ENCODE peak calls at places on chromosomes 12 and 14, in nine cellular contexts. B is A549, E is ovary, R is IMR-90, U is lung, K is upper lobe of right lung, D is vagina, A is BE2C, J is mammary epithelial cell. S is an unnamed sample.

GRCh38 chr12:58961906-58962305 is 41.6 kb upstream of the LRIG3 start:
- DNase-seq in E (no peak), D (no peak), A (no peak), B (no peak), U (no peak), K (no peak), R (peak; percentile 47), J (no peak), S (no peak)

GRCh38 chr14:65025818-65026217 is 39.1 kb downstream of the FNTB start:
- DNase-seq in E (no peak), K (no peak), U (no peak), J (no peak), D (no peak), R (peak; percentile 10), A (no peak), B (no peak), S (no peak)

GRCh38 chr12:96061864-96062453 is 26.6 kb upstream of the LTA4H start:
- DNase-seq in K (no peak), B (peak; percentile 77), J (peak; percentile 72), D (no peak), A (peak; percentile 78), R (peak; percentile 87), E (peak; percentile 74), U (peak; percentile 74), S (peak; percentile 75)

GRCh38 chr12:131188131-131189050 is 234.7 kb downstream of the ADGRD1 start:
- DNase-seq in K (no peak), J (no peak), D (no peak), R (no peak), U (no peak), A (no peak), B (no peak), E (no peak), S (no peak)

GRCh38 chr14:21768116-21768874 is 94.7 kb upstream of the OR4E1 start:
- DNase-seq in R (peak; percentile 1), K (no peak), J (peak; percentile 24), B (peak; percentile 7), U (no peak), E (no peak), D (no peak), A (no peak), S (no peak)

GRCh38 chr14:54627325-54627717 is 60.4 kb downstream of the SAMD4A start:
- DNase-seq in R (no peak), U (no peak), A (no peak), B (no peak), E (no peak), J (no peak), K (no peak), D (no peak), S (no peak)

GRCh38 chr12:62802321-62802720 is 132.6 kb downstream of the PPM1H start:
- DNase-seq in J (peak; percentile 11), B (no peak), A (no peak), U (no peak), R (no peak), D (no peak), E (no peak), K (no peak), S (no peak)

GRCh38 chr12:14399871-14400270 is 34.4 kb downstream of the ATF7IP start:
- DNase-seq in B (no peak), E (no peak), U (no peak), D (no peak), J (peak; percentile 72), R (peak; percentile 63), A (no peak), K (no peak), S (no peak)

GRCh38 chr12:128813883-128814282 is 9.9 kb downstream of the SLC15A4 start:
- DNase-seq in B (no peak), E (no peak), J (no peak), K (no peak), A (no peak), D (no peak), U (no peak), R (no peak), S (no peak)

GRCh38 chr12:99004799-99005474 is 359.8 kb downstream of the APAF1 start:
- DNase-seq in J (no peak), R (no peak), K (no peak), D (no peak), B (no peak), E (no peak), A (no peak), U (no peak), S (no peak)

GRCh38 chr14:104282332-104283196 is 144.2 kb downstream of the KIF26A start:
- DNase-seq in A (peak; percentile 5), E (peak; percentile 18), K (peak; percentile 39), B (no peak), D (no peak), R (no peak), J (no peak), U (no peak), S (peak; percentile 51)

GRCh38 chr14:63308723-63309317 is 9.9 kb downstream of the GPHB5 start:
- DNase-seq in E (no peak), D (no peak), B (no peak), U (no peak), J (no peak), K (no peak), A (peak; percentile 30), R (peak; percentile 29), S (no peak)

GRCh38 chr14:74202113-74202512 is 37.1 kb upstream of the VSX2 start:
- DNase-seq in B (no peak), R (no peak), D (no peak), K (no peak), A (no peak), U (no peak), J (no peak), E (no peak), S (no peak)

GRCh38 chr12:57548488-57548887 is 1.4 kb upstream of the KIF5A start:
- DNase-seq in D (no peak), K (no peak), E (no peak), B (no peak), U (no peak), A (no peak), R (no peak), J (no peak), S (no peak)

GRCh38 chr14:32693114-32693513 is 245.6 kb upstream of the NPAS3 start:
- DNase-seq in D (no peak), E (no peak), B (no peak), U (no peak), J (peak; percentile 43), R (peak; percentile 35), K (no peak), A (no peak), S (no peak)

GRCh38 chr14:100660498-100661339 is 66.0 kb upstream of the DLK1 start:
- DNase-seq in U (no peak), J (peak; percentile 24), B (no peak), A (no peak), K (no peak), R (peak; percentile 86), E (no peak), D (no peak), S (no peak)

DNA sequence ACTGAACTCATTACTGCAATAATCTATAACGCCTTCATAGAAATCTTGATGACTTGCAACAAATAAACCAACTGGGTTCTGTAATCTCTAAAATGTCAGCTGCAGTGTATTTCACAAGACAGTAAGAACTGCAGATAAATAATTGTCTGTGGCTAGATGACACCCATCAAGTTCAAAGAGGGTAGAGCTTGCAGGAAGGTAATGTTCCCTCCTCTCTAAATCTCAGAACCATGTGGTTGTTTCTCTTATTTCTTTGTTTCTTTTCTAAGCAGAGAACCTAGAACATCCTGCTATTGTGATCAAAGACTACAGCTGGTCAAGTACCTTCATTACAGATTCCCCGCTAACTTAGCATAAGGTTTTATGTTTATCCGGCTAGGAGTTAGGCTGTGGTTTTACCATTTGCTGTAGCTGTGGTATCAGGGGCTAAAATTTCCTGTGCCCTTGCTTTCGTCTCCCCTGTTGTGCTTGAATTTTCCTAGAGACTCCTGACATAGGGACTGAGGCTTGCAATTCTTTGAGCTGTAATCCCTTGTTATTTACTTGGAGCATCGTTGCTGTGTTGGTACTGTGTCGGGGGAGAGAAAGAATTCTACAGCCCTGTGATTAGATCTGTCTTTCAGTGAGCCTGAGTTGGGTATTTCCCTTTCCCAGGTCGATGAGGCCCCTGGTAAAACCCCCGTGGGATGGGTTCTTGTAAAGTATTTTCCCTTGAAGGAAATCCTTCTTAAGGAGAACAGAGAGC is 253.1 kb upstream of the BTG1 start:
- DNase-seq in U (no peak), J (no peak), D (no peak), K (no peak), R (no peak), B (no peak), E (no peak), A (no peak), S (no peak)
- H3K4me1 ChIP-seq in U (peaks cover 8% of the 10 kb centered on the region), J (peaks cover 19% of the 10 kb centered on the region), D (peaks cover 19% of the 10 kb centered on the region), K (peaks cover 4% of the 10 kb centered on the region), R (no peaks in the 10 kb centered on the region), B (peaks cover 7% of the 10 kb centered on the region), E (no peaks in the 10 kb centered on the region), A (no peaks in the 10 kb centered on the region), S (peaks cover 4% of the 10 kb centered on the region)

GRCh38 chr12:6234214-6234613 is 34.0 kb downstream of the CD9 start:
- DNase-seq in B (no peak), D (no peak), E (no peak), R (peak; percentile 61), A (no peak), U (no peak), J (no peak), K (no peak), S (no peak)
- H3K4me1 ChIP-seq in B (peaks cover 5% of the 10 kb centered on the region), D (peaks cover 70% of the 10 kb centered on the region), E (no peaks in the 10 kb centered on the region), R (peaks cover 25% of the 10 kb centered on the region), A (peaks cover 34% of the 10 kb centered on the region), U (peaks cover 6% of the 10 kb centered on the region), J (peaks cover 31% of the 10 kb centered on the region), K (peaks cover 37% of the 10 kb centered on the region), S (peaks cover 31% of the 10 kb centered on the region)

DNA sequence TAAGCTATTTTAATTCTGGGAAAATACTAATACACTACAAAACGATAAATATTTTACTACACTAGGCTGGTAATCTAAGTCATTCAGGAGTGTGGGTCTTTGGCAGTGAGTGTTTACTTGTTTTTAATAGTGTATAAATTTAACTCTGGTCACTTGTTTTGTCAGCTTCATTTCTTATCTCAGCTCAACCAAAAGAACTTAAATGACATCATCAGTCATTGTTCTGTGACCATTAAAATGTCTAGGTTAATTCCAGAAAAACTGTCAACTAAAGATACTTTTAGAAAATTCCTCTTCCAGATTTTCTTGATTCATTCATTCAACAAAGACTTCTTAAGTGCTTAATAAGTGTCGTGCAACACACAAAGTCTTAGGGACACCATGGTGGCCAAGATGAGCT is 102.8 kb downstream of the FOXN3 start:
- DNase-seq in E (no peak), J (no peak), K (no peak), D (no peak), U (no peak), B (no peak), A (no peak), R (no peak), S (no peak)
- H3K4me1 ChIP-seq in E (no peaks in the 10 kb centered on the region), J (no peaks in the 10 kb centered on the region), K (no peaks in the 10 kb centered on the region), D (peaks cover 6% of the 10 kb centered on the region), U (peaks cover 6% of the 10 kb centered on the region), B (no peaks in the 10 kb centered on the region), A (no peaks in the 10 kb centered on the region), R (no peaks in the 10 kb centered on the region), S (peaks cover 14% of the 10 kb centered on the region)

DNA sequence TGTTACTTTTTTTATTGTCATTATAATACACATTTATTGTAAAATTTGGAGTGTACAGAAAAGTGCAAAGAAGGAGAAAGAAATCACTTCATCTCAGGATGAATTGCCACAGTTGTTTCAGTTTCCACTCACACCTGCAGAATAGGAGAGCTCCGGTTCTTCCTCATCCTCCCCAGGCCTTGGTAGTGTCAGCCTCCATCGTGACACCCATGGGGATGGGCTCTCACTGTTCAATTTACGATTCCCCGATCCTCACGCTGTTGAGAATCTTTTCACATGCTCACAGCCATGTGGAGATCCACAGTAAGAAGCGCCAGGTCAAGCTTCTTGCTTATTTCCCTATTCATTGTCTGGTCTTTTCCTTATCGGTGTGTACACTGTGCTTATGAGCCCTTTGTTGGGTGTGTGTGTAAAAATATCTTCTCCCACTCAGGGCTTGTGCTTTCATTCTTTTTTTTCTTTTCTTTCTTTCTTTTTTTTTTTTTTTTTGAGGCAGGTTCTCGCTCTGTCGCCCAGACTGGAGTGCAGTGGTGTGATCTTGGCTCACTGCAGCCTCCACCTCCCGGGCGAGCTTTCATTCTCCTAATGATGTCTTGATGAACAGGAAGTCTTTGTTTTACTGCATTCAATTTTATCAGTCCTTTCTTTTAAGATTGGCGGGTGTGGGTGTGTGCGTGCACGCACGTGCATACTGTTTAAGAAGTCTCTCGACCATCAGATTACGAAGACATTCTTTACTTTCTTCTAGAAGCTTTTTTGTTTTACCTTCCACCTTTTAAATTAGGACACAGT is 21.5 kb downstream of the RIN3 start:
- DNase-seq in K (peak; percentile 32), R (no peak), E (no peak), B (no peak), J (no peak), U (no peak), A (no peak), D (no peak), S (no peak)
- H3K4me1 ChIP-seq in K (peaks cover 58% of the 10 kb centered on the region), R (peaks cover 16% of the 10 kb centered on the region), E (peaks cover 10% of the 10 kb centered on the region), B (peaks cover 38% of the 10 kb centered on the region), J (peaks cover 5% of the 10 kb centered on the region), U (peaks cover 6% of the 10 kb centered on the region), A (no peaks in the 10 kb centered on the region), D (peaks cover 34% of the 10 kb centered on the region), S (peaks cover 7% of the 10 kb centered on the region)

S was measured in right cardiac atrium.